ENCODE peak calls at places on chromosomes 4 and X, in six cellular contexts. B is HFFc6, P is pons, J is GM03348, F is activated gamma-delta T cell treated with Interleukin-2 at 50 U/mL for 16 hours, V is KG1. I is an unnamed sample.

GRCh38 chr4:24765331-24765990 is 29.9 kb upstream of the SOD3 start:
- DNase-seq in J (no peak), B (peak; percentile 23), F (no peak), P (no peak), V (no peak), I (no peak)

GRCh38 chrX:129701624-129702069 is 37.1 kb upstream of the XPNPEP2 start:
- DNase-seq in J (peak; percentile 54), V (no peak), B (no peak), P (peak; percentile 7), F (no peak), I (no peak)

GRCh38 chr4:54723220-54723619 is 65.5 kb downstream of the KIT start:
- DNase-seq in B (no peak), F (no peak), P (no peak), V (no peak), J (no peak), I (no peak)

GRCh38 chr4:112817933-112818921 is 181.3 kb downstream of the LARP7 start:
- DNase-seq in F (no peak), P (peak; percentile 95), J (peak; percentile 94), B (peak; percentile 89), V (no peak), I (peak; percentile 43)

GRCh38 chrX:116232833-116233232 is 62.3 kb downstream of the AGTR2 start:
- DNase-seq in B (no peak), F (no peak), V (no peak), J (peak; percentile 43), P (no peak), I (no peak)

GRCh38 chr4:125392683-125393082 is 77.9 kb downstream of the FAT4 start:
- DNase-seq in V (no peak), B (no peak), J (no peak), P (no peak), F (no peak), I (no peak)

GRCh38 chr4:24824720-24825119 is 29.3 kb downstream of the SOD3 start:
- DNase-seq in J (no peak), B (no peak), P (no peak), V (no peak), F (no peak), I (no peak)

GRCh38 chr4:6408263-6408662 is 64.2 kb downstream of the PPP2R2C start:
- DNase-seq in P (no peak), J (no peak), B (no peak), V (no peak), F (no peak), I (no peak)

GRCh38 chrX:16671005-16671404 is 21.0 kb downstream of the S100G start:
- DNase-seq in J (peak; percentile 69), V (no peak), P (peak; percentile 78), B (no peak), F (peak; percentile 7), I (no peak)

GRCh38 chrX:123830309-123830708 is 29.5 kb upstream of the XIAP start:
- DNase-seq in V (no peak), F (no peak), P (no peak), B (no peak), J (no peak), I (peak; percentile 74)

I was measured in stimulated activated naive B cell treated with anti-CD40 and anti-IgM and Interleukin-4, amounts not matched to agents 10 μg/mL and 1 μg/mL and 100 μg/mL, for 72 hours.